ENCODE peak calls at places on chromosomes 1 and 21, in four cellular contexts. R is CD4-positive, alpha-beta memory T cell; W is fibroblast of lung; C is NCI-H1105. P is an unnamed sample.

GRCh38 chr1:29937356-29937755 is 701.0 kb downstream of the PTPRU start:
- DNase-seq in C (no peak), W (no peak), R (no peak), P (no peak)

GRCh38 chr1:147717051-147717705 is 43.2 kb downstream of the GJA5 start:
- DNase-seq in C (peak; percentile 63), W (no peak), R (peak; percentile 46), P (no peak)

GRCh38 chr1:47031059-47031458 is 7.6 kb downstream of the CYP4X1 start:
- DNase-seq in R (no peak), W (peak; percentile 21), C (no peak), P (no peak)

GRCh38 chr21:46229133-46229922 is 754 bp upstream of the LSS start:
- DNase-seq in R (no peak), W (no peak), C (peak; percentile 72), P (no peak)

GRCh38 chr1:19083081-19083480 is 126.6 kb upstream of the IFFO2 start:
- DNase-seq in W (peak; percentile 90), R (no peak), C (no peak), P (no peak)

GRCh38 chr1:151510020-151510405 is 1.2 kb upstream of the CGN start:
- DNase-seq in W (no peak), C (no peak), R (no peak), P (no peak)

GRCh38 chr1:225998560-225999226 is 450 bp downstream of the SDE2 start:
- DNase-seq in C (no peak), W (peak; percentile 63), R (no peak), P (no peak)

GRCh38 chr1:8941906-8942305 is 3.8 kb upstream of the CA6 start:
- DNase-seq in C (no peak), W (peak; percentile 94), R (no peak), P (no peak)

GRCh38 chr1:67257173-67257535 is 50.5 kb upstream of the IL12RB2 start:
- DNase-seq in W (no peak), R (no peak), C (no peak), P (no peak)

GRCh38 chr1:232127190-232127589 is 500.6 kb downstream of the DISC1 start:
- DNase-seq in C (no peak), W (peak; percentile 89), R (no peak), P (no peak)

GRCh38 chr1:226832613-226833012 is 37.8 kb upstream of the PSEN2 start:
- DNase-seq in R (no peak), W (no peak), C (no peak), P (no peak)

GRCh38 chr1:20475002-20475401 is 11.0 kb downstream of the CAMK2N1 start:
- DNase-seq in R (no peak), W (no peak), C (no peak), P (no peak)

GRCh38 chr1:9426291-9426711 is 113.0 kb upstream of the SLC25A33 start:
- DNase-seq in C (no peak), R (peak; percentile 84), W (peak; percentile 32), P (no peak)

GRCh38 chr1:9399510-9400424 is 107.1 kb downstream of the SPSB1 start:
- DNase-seq in R (no peak), W (peak; percentile 53), C (no peak), P (no peak)

GRCh38 chr1:110286564-110286963 is 52.6 kb upstream of the RBM15 start:
- DNase-seq in W (no peak), R (no peak), C (no peak), P (no peak)

GRCh38 chr1:56566040-56566774 is 13.2 kb downstream of the PLPP3 start:
- DNase-seq in W (no peak), R (no peak), C (no peak), P (no peak)

GRCh38 chr1:10975567-10976326 is 36.7 kb upstream of the TARDBP start:
- DNase-seq in R (no peak), C (no peak), W (peak; percentile 88), P (no peak)

GRCh38 chr1:114131526-114132220 is 22.0 kb downstream of the SYT6 start:
- DNase-seq in W (no peak), R (no peak), C (no peak), P (no peak)

GRCh38 chr1:40313329-40313957 is 3.6 kb downstream of the COL9A2 start:
- DNase-seq in R (no peak), C (no peak), W (no peak), P (no peak)

GRCh38 chr1:113998361-113998760 is 19.1 kb downstream of the OLFML3 start:
- DNase-seq in W (no peak), R (no peak), C (no peak), P (no peak)